ENCODE peak calls at places on chromosomes 7 and 10, in nine cellular contexts. S is tibial nerve; I is fibroblast of the aortic adventitia; F is CD8-positive, alpha-beta T cell; J is anterior cingulate cortex; L is M059J; K is endothelial cell; Y is HTR-8/SVneo; X is NCI-H460. B is an unnamed sample.

GRCh38 chr10:130398090-130398994 is 262.2 kb downstream of the GLRX3 start:
- DNase-seq in S (no peak), K (no peak), X (no peak), J (no peak), F (no peak), I (no peak), Y (no peak), L (no peak), B (no peak)

GRCh38 chr7:1669954-1670893 is at the start of gene ELFN1:
- DNase-seq in K (peak), F (no peak), X (no peak), L (no peak), Y (no peak), I (peak), J (no peak), S (no peak), B (no peak)

GRCh38 chr10:122974543-122975064 is 5.6 kb upstream of the PSTK start:
- DNase-seq in I (no peak), J (no peak), K (no peak), F (no peak), S (no peak), X (no peak), Y (no peak), L (no peak), B (no peak)

GRCh38 chr10:70174058-70174741 is 3.9 kb upstream of the SAR1A start:
- DNase-seq in J (no peak), F (no peak), K (no peak), X (no peak), I (no peak), S (no peak), Y (no peak), L (peak), B (no peak)

GRCh38 chr10:60185426-60185825 is 204.2 kb downstream of the ANK3 start:
- DNase-seq in I (no peak), F (no peak), J (no peak), L (no peak), K (no peak), S (no peak), X (peak), Y (no peak), B (no peak)

GRCh38 chr10:133131754-133132710 is 28.0 kb upstream of the KNDC1 start:
- DNase-seq in F (no peak), Y (no peak), L (no peak), I (no peak), X (no peak), J (no peak), K (no peak), S (no peak), B (no peak)

GRCh38 chr7:14691597-14692203 is 210.9 kb downstream of the DGKB start:
- DNase-seq in I (peak), J (no peak), K (peak), L (peak), X (peak), S (peak), Y (no peak), F (peak), B (peak)

GRCh38 chr10:26217396-26218105 is 977 bp downstream of the GAD2 start:
- DNase-seq in J (no peak), F (no peak), Y (no peak), I (no peak), X (no peak), K (peak), L (no peak), S (no peak), B (no peak)

B was measured in NCI-H1694 treated with DMSO at 0.1 percent for 48 hours.